ENCODE peak calls at places on chromosomes 13 and 19, in four cellular contexts. I is SK-N-SH, W is GM12878, C is endothelial cell of umbilical vein. Y is an unnamed sample.

GRCh38 chr13:41496420-41497234 is 39.3 kb downstream of the RGCC start:
- DNase-seq in I (no peak), C (no peak), W (no peak), Y (no peak)

GRCh38 chr13:59112375-59112774 is 1051.4 kb downstream of the DIAPH3 start:
- DNase-seq in W (no peak), I (peak), C (peak), Y (no peak)

GRCh38 chr13:26328326-26328725 is 74.4 kb downstream of the CDK8 start:
- DNase-seq in C (no peak), W (no peak), I (no peak), Y (no peak)

GRCh38 chr19:55362990-55363716 is at the start of gene GARIN5B:
- DNase-seq in W (no peak), I (no peak), C (no peak), Y (no peak)

GRCh38 chr13:114145256-114145655 is 12.8 kb upstream of the RASA3 start:
- DNase-seq in W (no peak), I (peak), C (no peak), Y (no peak)

GRCh38 chr13:73816702-73817101 is 317.5 kb downstream of the KLF12 start:
- DNase-seq in W (no peak), C (no peak), I (no peak), Y (no peak)

GRCh38 chr13:84121456-84121855 is 239.2 kb upstream of the SLITRK1 start:
- DNase-seq in C (no peak), I (no peak), W (no peak), Y (no peak)

GRCh38 chr13:21413013-21413412 is 46.1 kb downstream of the ZDHHC20 start:
- DNase-seq in I (no peak), W (no peak), C (peak), Y (no peak)

GRCh38 chr19:9865732-9866627 is 30.9 kb downstream of the PIN1 start:
- DNase-seq in C (no peak), I (no peak), W (no peak), Y (no peak)

GRCh38 chr13:32413284-32413683 is 14.6 kb downstream of the N4BP2L1 start:
- DNase-seq in I (no peak), C (no peak), W (no peak), Y (no peak)

GRCh38 chr19:17079710-17080440 is 4.3 kb downstream of the MYO9B start:
- DNase-seq in W (peak), I (peak), C (peak), Y (no peak)

GRCh38 chr19:719636-720377 is 11.1 kb downstream of the PALM start:
- DNase-seq in W (no peak), I (peak), C (no peak), Y (no peak)

GRCh38 chr19:719081-719512 is 10.4 kb downstream of the PALM start:
- DNase-seq in I (no peak), W (no peak), C (no peak), Y (no peak)

GRCh38 chr19:715347-715746 is 6.6 kb downstream of the PALM start:
- DNase-seq in C (no peak), I (no peak), W (no peak), Y (no peak)

GRCh38 chr19:720691-721160 is 12.0 kb downstream of the PALM start:
- DNase-seq in C (no peak), I (peak), W (no peak), Y (no peak)

DNA sequence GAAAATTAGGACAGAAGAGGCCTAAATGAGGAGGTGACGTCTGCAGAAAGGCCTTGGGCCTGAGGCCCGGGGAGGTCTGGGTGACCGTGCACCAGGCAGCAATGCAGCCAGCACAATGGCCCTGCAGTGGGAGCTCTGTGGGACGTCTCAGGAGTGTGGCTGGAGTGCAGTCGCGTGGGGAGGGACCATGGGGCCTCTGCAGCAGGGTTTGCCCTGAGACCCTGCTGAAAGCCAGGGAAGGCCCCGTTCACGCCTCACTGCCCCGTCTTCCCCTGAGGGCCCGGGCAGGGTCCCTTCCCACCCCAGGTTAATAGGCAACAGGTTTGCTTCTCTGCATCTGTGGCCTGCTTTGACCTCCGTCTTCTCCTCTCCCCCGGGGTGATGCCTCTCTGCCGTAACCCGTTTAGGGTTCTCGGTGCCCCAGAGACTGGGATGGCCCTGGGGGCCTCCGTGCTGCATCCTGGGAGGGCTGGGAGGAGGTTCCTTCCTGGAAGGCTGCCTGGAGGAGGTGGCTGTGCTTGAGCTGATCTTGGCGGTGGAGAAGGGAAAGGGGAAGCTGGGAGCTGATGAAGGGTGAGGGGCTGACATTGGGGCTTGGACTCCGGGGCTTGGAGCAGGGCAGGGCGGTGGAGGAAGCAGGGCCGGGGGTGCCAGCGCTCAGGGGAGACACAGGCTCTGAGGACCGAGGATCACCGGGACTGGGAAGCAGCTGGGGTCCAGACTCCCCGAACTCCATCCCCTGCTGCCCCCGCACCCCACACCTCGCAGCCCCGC is 9.7 kb downstream of the PALM start:
- DNase-seq in W (no peak), C (no peak), I (peak), Y (no peak)
- H3K9ac ChIP-seq in W (no peak), C (no peak), I (no peak), Y (no peak)

DNA sequence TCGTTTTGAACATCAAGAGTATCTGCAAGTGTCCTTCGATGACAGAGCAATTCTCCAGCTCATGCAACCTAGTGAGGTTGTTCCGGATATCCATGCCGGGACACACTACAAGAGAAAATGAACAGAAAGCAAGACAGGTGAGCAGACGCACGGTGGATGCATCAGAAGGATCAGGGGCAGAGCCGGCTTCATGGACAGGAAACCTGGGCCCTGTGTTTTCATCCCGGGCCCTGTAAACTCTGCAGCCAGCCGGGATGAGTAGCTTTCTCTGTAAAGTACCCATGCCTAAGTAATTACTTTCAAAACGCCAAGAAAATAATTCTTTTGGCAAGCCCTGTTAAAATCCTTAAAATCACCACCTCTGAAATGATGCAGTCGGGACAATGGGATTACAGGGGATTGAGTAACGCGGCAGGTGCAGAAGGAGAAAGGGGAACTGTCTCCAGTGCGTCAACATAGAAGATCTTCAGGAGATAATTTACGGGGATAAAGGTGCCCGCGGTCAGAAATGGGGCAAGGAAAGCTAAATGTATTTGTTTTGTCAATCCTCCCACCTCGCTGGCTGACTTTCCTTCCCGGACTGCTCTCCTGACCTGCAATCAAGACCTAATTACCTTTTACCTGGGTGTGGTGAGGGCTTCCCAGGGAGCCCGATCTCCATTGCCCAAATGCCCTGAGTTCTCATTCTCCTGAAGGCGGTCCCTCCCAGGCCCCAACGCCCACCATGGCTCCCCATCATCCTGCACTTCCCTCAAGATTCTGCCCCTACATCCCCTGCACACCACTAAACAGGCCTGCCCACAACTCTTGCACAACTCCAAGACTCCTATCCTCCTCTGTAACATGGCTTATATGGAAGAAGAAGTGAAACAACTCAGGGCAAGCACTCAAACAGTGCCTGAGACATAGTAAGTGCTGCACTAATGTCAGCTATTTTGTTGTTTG is 26.1 kb downstream of the INSR start:
- DNase-seq in C (no peak), I (no peak), W (no peak), Y (no peak)
- TF ChIP-seq POLR2AphosphoS5 in C (no peak), I (no peak), W (no peak), Y (no peak)

GRCh38 chr19:38449518-38449917 is 16.0 kb downstream of the RYR1 start:
- DNase-seq in I (no peak), W (no peak), C (no peak), Y (no peak)
- H3K9ac ChIP-seq in I (no peak), W (no peak), C (no peak), Y (no peak)

GRCh38 chr13:78593652-78594494 is 9.5 kb downstream of the POU4F1 start:
- DNase-seq in C (no peak), I (no peak), W (no peak), Y (no peak)
- TF ChIP-seq POLR2AphosphoS5 in C (no peak), I (no peak), W (no peak), Y (no peak)

Y was measured in SK-N-MC.